ENCODE peak calls at places on chromosomes 3 and 15, in ten cellular contexts. M, A, E, H, O, W, R, C, L and P are unnamed samples.
A peak's percentile ranks its signal among the peaks of the same experiment; 100 is the strongest.

GRCh38 chr3:173411288-173412064 is 13.9 kb downstream of the NLGN1 start:
- DNase-seq in O (no peak), M (no peak), H (no peak), C (peak; percentile 72), L (no peak), W (peak; percentile 53), E (peak; percentile 37), A (peak; percentile 48), R (no peak), P (no peak)

GRCh38 chr3:42505849-42506410 is 3.5 kb downstream of the VIPR1 start:
- DNase-seq in O (peak; percentile 36), A (no peak), R (no peak), M (no peak), W (no peak), L (no peak), C (no peak), H (peak; percentile 41), E (no peak), P (no peak)

GRCh38 chr3:26997226-26997625 is 372.0 kb downstream of the NEK10 start:
- DNase-seq in E (no peak), H (no peak), L (no peak), C (no peak), W (no peak), O (no peak), A (no peak), M (no peak), R (no peak), P (no peak)

GRCh38 chr15:87711011-87711410 is 545.5 kb downstream of the NTRK3 start:
- DNase-seq in M (no peak), R (no peak), O (no peak), L (no peak), W (peak; percentile 78), A (no peak), H (no peak), C (peak; percentile 20), E (no peak), P (no peak)

GRCh38 chr15:43465105-43465504 is 27.9 kb downstream of the TP53BP1 start:
- DNase-seq in R (no peak), H (no peak), W (peak; percentile 92), A (no peak), C (peak; percentile 95), L (no peak), E (no peak), O (no peak), M (no peak), P (no peak)

GRCh38 chr3:33184863-33185262 is 33.7 kb downstream of the SUSD5 start:
- DNase-seq in A (no peak), E (no peak), W (no peak), C (no peak), R (no peak), L (no peak), M (no peak), H (no peak), O (no peak), P (no peak)

GRCh38 chr3:79473993-79474392 is 293.8 kb downstream of the ROBO1 start:
- DNase-seq in W (no peak), R (no peak), H (no peak), L (no peak), M (no peak), O (no peak), E (no peak), A (no peak), C (no peak), P (no peak)

GRCh38 chr15:28123408-28124023 is 24.4 kb upstream of the OCA2 start:
- DNase-seq in E (peak; percentile 88), R (peak; percentile 77), O (peak; percentile 95), C (peak; percentile 69), L (peak; percentile 58), M (peak; percentile 45), W (peak; percentile 64), H (peak; percentile 87), A (peak; percentile 88), P (peak; percentile 92)

GRCh38 chr15:40246496-40247275 is 7.8 kb downstream of the PAK6 start:
- DNase-seq in E (no peak), R (no peak), C (no peak), H (no peak), A (no peak), O (peak; percentile 34), M (peak; percentile 3), L (no peak), W (no peak), P (peak; percentile 22)

GRCh38 chr3:169665264-169666078 is 2.0 kb upstream of the MECOM start:
- DNase-seq in C (no peak), R (no peak), O (peak; percentile 56), E (peak; percentile 33), L (no peak), W (no peak), H (no peak), M (no peak), A (no peak), P (peak; percentile 56)

GRCh38 chr15:101162701-101163483 is 89.0 kb downstream of the CHSY1 start:
- DNase-seq in C (peak; percentile 84), O (no peak), E (no peak), R (no peak), A (peak; percentile 96), L (no peak), H (no peak), M (peak; percentile 86), W (no peak), P (no peak)

GRCh38 chr3:54600441-54601204 is 327.2 kb downstream of the LRTM1 start:
- DNase-seq in M (no peak), O (peak; percentile 53), C (no peak), A (peak; percentile 86), L (no peak), E (peak; percentile 21), R (no peak), W (no peak), H (no peak), P (peak; percentile 43)

GRCh38 chr3:38084019-38084968 is 45.3 kb downstream of the DLEC1 start:
- DNase-seq in L (no peak), H (no peak), E (no peak), M (no peak), W (peak; percentile 31), C (peak; percentile 23), A (peak; percentile 72), O (peak; percentile 61), R (no peak), P (peak; percentile 62)

DNA sequence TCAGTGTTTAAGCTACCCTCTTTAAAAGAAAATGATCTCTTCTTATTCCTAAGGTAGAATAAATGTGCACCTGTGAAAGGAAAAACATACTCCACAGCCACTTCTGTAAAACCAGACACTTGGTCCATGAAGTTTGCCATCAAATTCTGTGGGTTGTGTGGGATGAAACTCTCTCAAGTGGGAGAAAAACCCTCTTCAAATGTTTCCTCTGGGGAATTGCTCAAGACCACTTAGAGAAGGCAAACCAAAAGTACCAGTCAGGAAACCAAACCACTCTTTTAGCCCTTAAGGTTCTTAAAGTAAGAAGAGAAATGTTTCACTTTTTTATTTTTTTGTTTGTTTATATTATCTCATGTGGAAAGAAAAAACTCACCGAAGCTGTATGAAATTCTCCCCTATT is 1.2 kb downstream of the COL8A1 start:
- DNase-seq in C (peak; percentile 63), W (no peak), H (no peak), A (no peak), R (no peak), M (no peak), L (no peak), O (no peak), E (no peak), P (no peak)
- H3K4me3 ChIP-seq in C (peak overlapping the region; percentile 91), W (peak overlapping the region; percentile 0), H (peak overlapping the region; percentile 67), A (no peak overlapping the region), R (no peak overlapping the region), M (peak overlapping the region; percentile 70), L (no peak overlapping the region), O (peak overlapping the region; percentile 80), E (no peak overlapping the region), P (no peak overlapping the region)

DNA sequence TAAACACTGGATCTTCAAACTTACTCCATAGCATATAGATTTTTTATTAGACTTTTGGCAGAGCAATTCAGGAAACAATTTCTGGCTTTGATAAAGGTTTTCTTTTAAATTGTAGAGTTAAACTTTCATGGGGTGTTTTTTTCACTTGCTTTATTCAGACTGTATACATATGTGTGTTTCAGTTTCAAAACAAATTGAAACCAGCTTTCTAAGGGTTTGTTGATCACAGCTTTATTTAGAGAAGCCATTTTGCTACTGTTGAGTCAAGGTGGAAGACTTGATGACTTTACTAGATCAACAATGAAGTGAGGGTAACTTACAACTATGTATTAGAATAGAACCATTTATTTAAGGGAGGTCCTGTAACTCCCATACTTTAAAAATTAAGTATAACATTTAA is 6.2 kb downstream of the UBE2E1 start:
- DNase-seq in H (no peak), C (no peak), L (no peak), A (no peak), E (no peak), W (no peak), O (no peak), M (no peak), R (no peak), P (no peak)
- H3K4me3 ChIP-seq in H (no peak overlapping the region), C (peak overlapping the region; percentile 76), L (no peak overlapping the region), A (peak overlapping the region; percentile 47), E (peak overlapping the region; percentile 77), W (no peak overlapping the region), O (peak overlapping the region; percentile 87), M (peak overlapping the region; percentile 95), R (no peak overlapping the region), P (no peak overlapping the region)

DNA sequence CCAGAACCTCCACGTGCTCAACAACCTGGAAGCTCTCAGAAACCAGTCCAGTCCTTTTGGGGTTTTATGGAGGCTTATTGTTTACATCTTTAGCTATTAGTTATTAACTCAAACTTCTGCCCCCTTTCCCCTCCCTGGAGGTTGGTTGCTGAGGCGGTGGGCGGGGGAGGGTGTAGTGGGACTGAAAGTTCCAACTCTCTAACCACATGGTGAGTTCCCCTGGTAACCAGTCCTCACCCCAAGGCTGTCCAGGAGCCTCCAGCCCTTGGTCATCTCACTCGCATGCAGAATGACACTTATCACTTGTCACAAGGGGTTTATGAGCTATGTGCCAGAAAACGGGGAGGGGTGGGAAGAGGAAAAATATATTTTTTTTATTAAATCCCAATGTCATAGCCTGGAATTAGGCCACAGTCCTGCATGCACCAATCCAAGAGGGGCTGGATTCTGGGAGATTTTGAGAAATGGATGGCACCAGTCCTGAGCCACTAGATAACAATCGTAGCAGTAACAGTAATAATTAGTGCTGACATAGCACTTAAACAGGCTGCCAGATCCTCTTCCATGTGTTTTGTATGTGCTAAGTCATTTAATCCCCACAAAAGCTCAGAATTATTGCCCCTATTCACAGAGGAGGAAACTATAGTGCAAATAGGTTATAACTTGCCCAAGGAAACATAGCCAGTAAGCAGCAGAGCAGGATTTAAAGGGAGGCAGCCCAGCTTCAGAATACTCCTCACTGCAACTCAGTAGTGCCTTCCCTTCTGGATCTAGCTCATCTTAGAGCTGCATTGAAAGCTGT is 85.7 kb downstream of the CRYGS start:
- DNase-seq in C (no peak), R (no peak), M (no peak), O (no peak), A (no peak), L (no peak), H (no peak), E (no peak), W (no peak), P (no peak)
- H3K4me3 ChIP-seq in C (no peak overlapping the region), R (no peak overlapping the region), M (no peak overlapping the region), O (no peak overlapping the region), A (no peak overlapping the region), L (no peak overlapping the region), H (no peak overlapping the region), E (no peak overlapping the region), W (no peak overlapping the region), P (no peak overlapping the region)

DNA sequence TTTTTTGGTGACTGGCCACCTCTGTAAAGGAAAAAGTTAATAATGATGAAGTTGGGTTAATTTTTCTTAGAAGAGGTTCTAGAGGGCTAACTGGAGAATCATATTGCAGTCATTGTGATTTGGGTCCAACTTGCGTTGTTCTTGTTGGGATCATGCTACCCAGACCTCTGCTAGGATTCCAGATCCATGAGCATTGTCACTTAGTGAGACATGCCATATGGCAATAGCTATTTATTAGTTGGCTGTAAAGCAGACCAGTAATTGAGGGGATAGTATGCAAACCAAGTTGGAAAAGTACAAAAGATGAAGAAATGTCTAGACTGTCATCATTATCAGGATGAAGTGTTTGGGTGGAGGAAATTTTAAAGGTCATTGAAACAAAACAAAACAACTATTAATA is 30.7 kb upstream of the P2RY12 start:
- DNase-seq in A (no peak), O (no peak), M (no peak), E (no peak), C (no peak), W (peak; percentile 34), L (no peak), R (no peak), H (no peak), P (no peak)
- H3K4me3 ChIP-seq in A (no peak overlapping the region), O (no peak overlapping the region), M (no peak overlapping the region), E (no peak overlapping the region), C (no peak overlapping the region), W (no peak overlapping the region), L (no peak overlapping the region), R (no peak overlapping the region), H (no peak overlapping the region), P (no peak overlapping the region)